ENCODE peak calls at places on chromosomes 6 and 20, in seven cellular contexts. E is K562, F is osteoblast, I is GM23248, O is IMR-90, N is DND-41, J is mammary epithelial cell. K is an unnamed sample.

GRCh38 chr6:106461084-106461483 is 100.6 kb downstream of the CRYBG1 start:
- DNase-seq in I (no peak), F (no peak), E (no peak), J (no peak), O (no peak), N (no peak), K (no peak)

GRCh38 chr20:21019831-21020655 is 86.1 kb downstream of the LINC00237 start:
- DNase-seq in E (no peak), N (no peak), O (no peak), F (no peak), J (no peak), I (peak; percentile 3), K (no peak)

GRCh38 chr6:148441454-148441911 is 98.8 kb downstream of the SASH1 start:
- DNase-seq in F (no peak), E (no peak), O (peak; percentile 90), N (no peak), I (peak; percentile 98), J (peak; percentile 80), K (peak; percentile 95)

GRCh38 chr20:62215020-62215990 is 4.8 kb downstream of the HRH3 start:
- DNase-seq in F (peak; percentile 76), I (no peak), O (no peak), N (no peak), E (no peak), J (no peak), K (no peak)

GRCh38 chr6:116406678-116407345 is 36.1 kb downstream of the DSE start:
- DNase-seq in N (no peak), E (no peak), I (peak; percentile 71), J (no peak), F (peak; percentile 35), O (peak; percentile 89), K (no peak)

GRCh38 chr20:775679-776135 is 7.4 kb upstream of the SLC52A3 start:
- DNase-seq in I (no peak), F (no peak), O (no peak), N (no peak), J (no peak), E (peak; percentile 60), K (no peak)

GRCh38 chr6:138044458-138044857 is 62.8 kb downstream of the PERP start:
- DNase-seq in N (no peak), F (no peak), E (no peak), I (no peak), J (peak; percentile 96), O (peak; percentile 17), K (peak; percentile 65)

GRCh38 chr20:45181639-45182038 is 6.9 kb downstream of the PI3 start:
- DNase-seq in N (no peak), E (no peak), F (no peak), O (no peak), J (no peak), I (peak; percentile 17), K (peak; percentile 33)

GRCh38 chr6:149884215-149884614 is 13.7 kb downstream of the RAET1E start:
- DNase-seq in O (peak; percentile 48), I (peak; percentile 65), J (no peak), F (no peak), N (no peak), E (no peak), K (no peak)

GRCh38 chr6:90458353-90459224 is 128.3 kb downstream of the MAP3K7 start:
- DNase-seq in E (peak; percentile 79), J (no peak), I (peak; percentile 49), F (peak; percentile 62), N (peak; percentile 76), O (no peak), K (no peak)

GRCh38 chr6:98945311-98946005 is 2.3 kb downstream of the FBXL4 start:
- DNase-seq in N (no peak), F (no peak), O (no peak), J (no peak), E (no peak), I (no peak), K (no peak)

GRCh38 chr6:6886160-6886885 is 221.4 kb upstream of the RREB1 start:
- DNase-seq in O (no peak), J (no peak), N (no peak), F (no peak), E (peak; percentile 77), I (no peak), K (no peak)

GRCh38 chr6:147127587-147127986 is 76.6 kb upstream of the STXBP5 start:
- DNase-seq in F (peak; percentile 76), I (peak; percentile 64), O (peak; percentile 36), E (no peak), J (peak; percentile 35), N (no peak), K (peak; percentile 77)

GRCh38 chr20:45469336-45470261 is at the start of gene WFDC2:
- DNase-seq in F (no peak), N (no peak), O (no peak), J (no peak), E (no peak), I (no peak), K (no peak)

DNA sequence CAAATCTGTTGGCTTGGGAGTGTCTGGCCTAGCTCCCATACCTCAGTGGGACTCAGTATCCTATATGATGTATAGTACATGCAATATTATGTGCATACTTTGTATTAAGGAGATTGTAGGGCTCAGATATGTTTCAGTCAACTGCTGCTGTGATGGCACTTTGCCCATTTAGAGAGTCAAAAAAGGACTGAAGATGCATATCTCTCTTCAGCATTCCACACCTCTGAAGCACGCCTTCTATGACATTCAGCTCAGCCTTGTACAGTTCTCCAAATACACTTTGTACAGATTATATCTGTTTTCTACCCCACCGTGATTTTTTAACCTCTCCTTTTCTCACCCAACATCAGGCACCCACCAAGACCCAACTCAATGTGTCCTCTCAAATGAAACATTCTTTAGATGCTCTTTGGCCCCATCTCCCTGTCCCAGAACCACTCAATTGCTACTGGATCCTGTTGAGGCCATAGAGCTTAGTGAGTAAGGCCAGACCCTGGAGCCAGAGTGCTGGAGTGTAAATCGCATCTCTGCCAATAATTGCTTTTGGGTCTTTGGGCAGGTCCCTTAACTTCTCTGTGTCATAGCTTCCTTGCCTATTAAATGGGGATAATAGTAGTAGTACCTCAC is 15.6 kb downstream of the ENPP1 start:
- DNase-seq in E (no peak), O (peak; percentile 23), J (no peak), N (no peak), I (peak; percentile 73), F (no peak), K (no peak)
- H4K20me1 ChIP-seq in E (no peaks in the 10 kb centered on the region), O (no peaks in the 10 kb centered on the region), J (no peaks in the 10 kb centered on the region), N (no peaks in the 10 kb centered on the region), I (no peaks in the 10 kb centered on the region), F (peaks cover 3% of the 10 kb centered on the region), K (no peaks in the 10 kb centered on the region)

GRCh38 chr6:107612762-107613415 is 123.0 kb downstream of the SOBP start:
- DNase-seq in E (no peak), N (no peak), F (no peak), J (no peak), I (no peak), O (no peak), K (no peak)

GRCh38 chr6:107611060-107611824 is 121.3 kb downstream of the SOBP start:
- DNase-seq in E (no peak), O (no peak), F (no peak), I (no peak), J (no peak), N (no peak), K (no peak)

GRCh38 chr6:107613980-107614379 is 124.1 kb downstream of the SOBP start:
- DNase-seq in F (no peak), E (no peak), J (no peak), I (no peak), O (no peak), N (no peak), K (no peak)

GRCh38 chr6:107616776-107617175 is 126.9 kb downstream of the SOBP start:
- DNase-seq in J (no peak), O (no peak), I (no peak), E (no peak), N (no peak), F (no peak), K (no peak)

GRCh38 chr6:107614828-107615227 is 124.9 kb downstream of the SOBP start:
- DNase-seq in E (no peak), N (no peak), J (no peak), I (no peak), F (no peak), O (no peak), K (no peak)
- H3K4me1 ChIP-seq in E (no peaks in the 10 kb centered on the region), N (peaks cover 31% of the 10 kb centered on the region), J (no peaks in the 10 kb centered on the region), I (no peaks in the 10 kb centered on the region), F (no peaks in the 10 kb centered on the region), O (no peaks in the 10 kb centered on the region), K (no peaks in the 10 kb centered on the region)

GRCh38 chr6:21134401-21134800 is 459.1 kb upstream of the SOX4 start:
- DNase-seq in F (no peak), J (no peak), I (peak; percentile 6), E (no peak), O (no peak), N (no peak), K (no peak)

GRCh38 chr6:21133902-21134301 is 459.6 kb upstream of the SOX4 start:
- DNase-seq in E (no peak), O (no peak), J (no peak), I (no peak), F (no peak), N (no peak), K (no peak)

GRCh38 chr6:21131406-21131805 is 462.1 kb upstream of the SOX4 start:
- DNase-seq in O (no peak), N (no peak), E (no peak), J (no peak), I (no peak), F (no peak), K (no peak)

GRCh38 chr6:21135484-21136005 is 458.0 kb upstream of the SOX4 start:
- DNase-seq in O (no peak), F (no peak), J (no peak), E (no peak), I (no peak), N (no peak), K (no peak)

GRCh38 chr6:21132856-21133610 is 460.5 kb upstream of the SOX4 start:
- DNase-seq in E (no peak), J (no peak), O (no peak), I (no peak), N (no peak), F (no peak), K (no peak)
- H4K20me1 ChIP-seq in E (no peaks in the 10 kb centered on the region), J (no peaks in the 10 kb centered on the region), O (no peaks in the 10 kb centered on the region), I (no peaks in the 10 kb centered on the region), N (no peaks in the 10 kb centered on the region), F (no peaks in the 10 kb centered on the region), K (no peaks in the 10 kb centered on the region)

GRCh38 chr20:34639755-34640222 is 37.1 kb downstream of the PIGU start:
- DNase-seq in N (no peak), J (no peak), F (no peak), E (no peak), I (no peak), O (no peak), K (peak; percentile 1)

GRCh38 chr20:34642009-34642408 is 34.9 kb downstream of the PIGU start:
- DNase-seq in N (no peak), O (no peak), E (no peak), F (no peak), J (no peak), I (no peak), K (no peak)

GRCh38 chr20:34637245-34638185 is 39.4 kb downstream of the PIGU start:
- DNase-seq in J (peak; percentile 40), N (no peak), I (peak; percentile 95), F (peak; percentile 78), O (peak; percentile 80), E (no peak), K (peak; percentile 39)

GRCh38 chr20:34636648-34637047 is 40.2 kb downstream of the PIGU start:
- DNase-seq in J (no peak), E (no peak), F (no peak), N (no peak), I (peak; percentile 4), O (no peak), K (no peak)

DNA sequence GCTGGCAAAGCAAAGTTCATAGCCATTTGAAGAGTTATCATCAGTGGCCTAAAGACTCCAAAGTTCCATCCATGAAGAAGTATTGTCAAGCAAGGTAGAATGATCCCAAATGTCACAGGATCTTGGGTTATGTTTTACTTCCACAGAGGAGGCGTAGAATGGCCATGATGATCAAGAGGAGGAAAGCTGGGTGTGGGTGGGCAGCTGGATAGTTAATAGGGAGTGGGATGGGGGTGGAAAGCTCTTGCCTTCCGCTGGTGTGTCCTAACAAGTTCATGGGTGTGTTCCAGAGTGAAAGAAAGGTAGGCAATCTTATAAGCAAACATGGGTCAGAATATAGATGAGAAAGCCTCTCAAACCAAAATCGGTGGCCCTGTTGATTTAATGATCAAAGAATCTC is 38.4 kb downstream of the PIGU start:
- DNase-seq in N (no peak), J (no peak), O (no peak), E (no peak), F (no peak), I (no peak), K (peak; percentile 0)
- H3K4me1 ChIP-seq in N (no peaks in the 10 kb centered on the region), J (no peaks in the 10 kb centered on the region), O (peaks cover 8% of the 10 kb centered on the region), E (no peaks in the 10 kb centered on the region), F (peaks cover 11% of the 10 kb centered on the region), I (peaks cover 13% of the 10 kb centered on the region), K (no peaks in the 10 kb centered on the region)

K was measured in PC-3.